ENCODE peak calls at places on chromosomes 2 and 18, in four cellular contexts. U is A549, J is esophagus muscularis mucosa, K is transverse colon. B is an unnamed sample. For H3K4me1, the result is how much of the 10 kb centered on the place peaks cover.

GRCh38 chr2:144348846-144349245 is 171.1 kb downstream of the ZEB2 start:
- DNase-seq in U (no peak), K (no peak), J (no peak), B (no peak)

GRCh38 chr2:30705056-30705455 is 102.2 kb downstream of the CAPN13 start:
- DNase-seq in U (no peak), K (no peak), J (no peak), B (no peak)

GRCh38 chr2:98058191-98058975 is 28.6 kb upstream of the VWA3B start:
- DNase-seq in J (peak), K (no peak), U (no peak), B (peak)

GRCh38 chr2:147538088-147538487 is 306.7 kb upstream of the ACVR2A start:
- DNase-seq in J (no peak), U (no peak), K (no peak), B (no peak)

GRCh38 chr2:44638649-44639048 is 276.9 kb downstream of the CAMKMT start:
- DNase-seq in K (no peak), J (no peak), U (no peak), B (no peak)

GRCh38 chr2:168766600-168766999 is 35.8 kb upstream of the NOSTRIN start:
- DNase-seq in K (no peak), U (no peak), J (no peak), B (no peak)

GRCh38 chr2:86082768-86083167 is 22.9 kb downstream of the POLR1A start:
- DNase-seq in K (no peak), U (no peak), J (peak), B (no peak)

GRCh38 chr18:40672590-40672989 is 1282.4 kb upstream of the PIK3C3 start:
- DNase-seq in U (no peak), J (no peak), K (no peak), B (no peak)

GRCh38 chr18:22040527-22040926 is 128.9 kb upstream of the GATA6 start:
- DNase-seq in J (no peak), U (no peak), K (peak), B (peak)

GRCh38 chr2:69764286-69765058 is 22.5 kb downstream of the ANXA4 start:
- DNase-seq in J (no peak), K (peak), U (no peak), B (no peak)

GRCh38 chr18:5196253-5197031 is 615 bp downstream of the AKAIN1 start:
- DNase-seq in K (no peak), J (no peak), U (no peak), B (no peak)

GRCh38 chr2:177908182-177908581 is 164.4 kb downstream of the PDE11A start:
- DNase-seq in J (no peak), K (no peak), U (no peak), B (no peak)

GRCh38 chr2:128451636-128452411 is 133.2 kb upstream of the HS6ST1 start:
- DNase-seq in K (no peak), J (peak), U (no peak), B (peak)

GRCh38 chr2:187826023-187826422 is 271.8 kb upstream of the TFPI start:
- DNase-seq in J (no peak), U (no peak), K (no peak), B (no peak)

GRCh38 chr2:62413116-62413663 is 92.8 kb downstream of the TMEM17 start:
- DNase-seq in U (no peak), J (no peak), K (no peak), B (no peak)

GRCh38 chr2:222318026-222318711 is 19.4 kb upstream of the PAX3 start:
- DNase-seq in J (peak), U (peak), K (peak), B (peak)

GRCh38 chr2:60385648-60386047 is 167.8 kb downstream of the BCL11A start:
- DNase-seq in K (no peak), U (no peak), J (no peak), B (no peak)

GRCh38 chr2:43269706-43270105 is 43.3 kb upstream of the ZFP36L2 start:
- DNase-seq in J (peak), U (no peak), K (peak), B (peak)

GRCh38 chr2:196453613-196454047 is 185.9 kb upstream of the CCDC150 start:
- DNase-seq in K (peak), J (no peak), U (peak), B (no peak)

GRCh38 chr2:25491966-25492532 is 150.3 kb upstream of the DNMT3A start:
- DNase-seq in J (no peak), K (no peak), U (peak), B (no peak)

GRCh38 chr2:152369176-152369860 is 34.3 kb downstream of the FMNL2 start:
- DNase-seq in J (no peak), K (no peak), U (no peak), B (no peak)

GRCh38 chr2:144496067-144496466 is 23.9 kb downstream of the ZEB2 start:
- DNase-seq in J (no peak), U (no peak), K (no peak), B (no peak)

DNA sequence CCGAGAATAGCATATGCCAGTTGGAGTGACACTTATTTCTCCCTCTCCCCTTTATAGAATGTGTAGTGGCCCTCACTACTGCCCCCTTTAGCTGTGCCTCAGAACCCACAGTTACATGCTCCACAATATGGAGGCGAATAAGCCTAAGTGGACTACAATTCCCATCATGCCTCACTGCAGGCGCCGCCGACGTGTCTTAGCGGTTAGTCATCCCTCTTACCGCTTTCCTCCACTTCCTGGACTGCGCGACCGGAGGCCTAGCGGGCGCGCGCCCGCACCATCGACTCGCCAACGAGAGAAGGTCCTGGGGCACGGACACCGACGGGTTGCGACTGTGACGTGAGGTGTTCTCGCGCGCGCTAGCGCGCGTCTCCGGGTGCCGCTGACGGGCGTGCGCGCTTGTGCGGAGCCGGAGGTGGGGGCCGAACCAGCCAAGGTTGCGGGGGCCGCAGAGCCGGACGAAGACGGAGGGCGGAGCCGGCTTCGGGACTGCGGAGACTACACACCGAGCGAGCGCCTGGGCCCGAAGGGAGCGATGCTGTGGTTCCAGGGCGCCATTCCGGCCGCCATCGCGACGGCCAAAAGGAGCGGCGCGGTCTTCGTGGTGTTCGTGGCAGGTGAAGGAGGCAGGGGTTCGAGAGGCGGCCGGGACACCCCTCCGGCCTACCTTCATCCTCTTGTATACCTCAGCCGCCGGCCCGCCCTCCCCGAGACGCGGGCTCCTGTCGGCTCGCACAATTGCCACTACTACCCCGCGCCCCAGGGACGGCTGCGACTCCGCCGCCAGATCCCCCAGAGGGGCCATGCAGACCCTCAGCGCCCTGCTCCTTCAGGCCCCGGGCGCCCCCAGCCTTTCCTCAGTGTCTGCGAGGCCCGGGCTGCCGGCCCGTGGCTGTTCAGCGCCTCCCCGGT is at the start of gene UBXN4:
- DNase-seq in U (peak), K (peak), J (peak), B (peak)
- TF ChIP-seq EP300 in U (no peak), K (no peak), J (no peak), B (peak)

DNA sequence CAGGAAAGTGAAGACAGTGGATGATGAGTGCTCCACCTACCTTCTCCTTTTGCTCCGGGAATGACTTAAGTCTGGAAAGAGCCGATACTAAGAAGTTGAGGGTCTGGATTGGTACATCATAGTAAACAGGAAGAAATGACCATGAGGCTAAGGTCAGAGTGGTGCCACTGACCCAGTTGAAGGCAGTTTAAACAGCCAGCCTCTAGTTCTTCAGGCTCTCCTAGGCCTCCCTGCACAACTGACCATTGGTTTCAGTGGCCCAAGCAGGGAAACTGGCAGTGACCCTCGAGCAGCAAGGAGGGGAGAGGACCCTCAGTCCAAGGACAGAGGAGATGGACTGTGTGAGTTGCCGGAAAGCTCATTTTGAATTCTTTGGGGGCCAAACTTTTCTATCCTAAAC is 119.1 kb downstream of the MAP4K4 start:
- DNase-seq in J (no peak), K (no peak), U (no peak), B (no peak)
- H3K4me1 ChIP-seq in J (half or more), K (under half), U (under half), B (under half)

GRCh38 chr18:46677609-46678470 is 20.8 kb upstream of the LOXHD1 start:
- DNase-seq in K (no peak), U (no peak), J (no peak), B (no peak)

GRCh38 chr18:46676162-46676830 is 19.3 kb upstream of the LOXHD1 start:
- DNase-seq in K (no peak), J (no peak), U (no peak), B (no peak)

GRCh38 chr18:46679846-46680598 is 23.0 kb upstream of the LOXHD1 start:
- DNase-seq in K (no peak), J (no peak), U (no peak), B (no peak)

GRCh38 chr18:46680784-46681695 is 24.0 kb upstream of the LOXHD1 start:
- DNase-seq in J (no peak), U (no peak), K (no peak), B (no peak)

DNA sequence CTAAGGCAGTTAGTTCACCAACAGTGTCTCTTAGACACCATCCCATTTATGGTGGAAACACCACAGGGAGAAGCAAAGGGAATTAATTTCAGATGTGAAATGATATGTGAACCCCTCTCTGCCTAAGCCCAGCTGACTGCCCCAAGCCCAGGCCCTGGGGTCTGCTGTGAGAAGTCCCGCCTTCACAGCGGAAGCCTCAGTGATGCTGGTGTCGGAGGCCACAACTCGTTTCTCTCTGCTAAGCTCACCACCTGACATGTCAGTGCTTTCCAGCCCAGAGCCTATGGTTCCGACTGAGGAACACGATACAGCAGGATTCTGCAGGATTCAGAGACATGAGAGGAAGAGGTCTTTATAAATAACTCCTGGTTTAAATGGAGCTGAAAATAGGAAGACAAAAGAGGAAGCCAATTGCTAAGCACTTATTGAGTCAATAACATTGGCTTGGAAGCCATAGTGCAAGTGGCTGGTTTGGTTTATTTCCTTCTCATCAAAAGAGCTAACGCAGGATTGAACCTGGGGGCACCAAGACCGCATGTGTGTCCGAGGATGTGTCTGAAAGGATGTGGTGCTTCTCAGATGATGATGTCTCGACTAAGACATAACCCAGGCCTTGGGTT is 21.9 kb upstream of the LOXHD1 start:
- DNase-seq in U (no peak), J (no peak), K (no peak), B (no peak)
- TF ChIP-seq EP300 in U (no peak), J (no peak), K (no peak), B (no peak)

DNA sequence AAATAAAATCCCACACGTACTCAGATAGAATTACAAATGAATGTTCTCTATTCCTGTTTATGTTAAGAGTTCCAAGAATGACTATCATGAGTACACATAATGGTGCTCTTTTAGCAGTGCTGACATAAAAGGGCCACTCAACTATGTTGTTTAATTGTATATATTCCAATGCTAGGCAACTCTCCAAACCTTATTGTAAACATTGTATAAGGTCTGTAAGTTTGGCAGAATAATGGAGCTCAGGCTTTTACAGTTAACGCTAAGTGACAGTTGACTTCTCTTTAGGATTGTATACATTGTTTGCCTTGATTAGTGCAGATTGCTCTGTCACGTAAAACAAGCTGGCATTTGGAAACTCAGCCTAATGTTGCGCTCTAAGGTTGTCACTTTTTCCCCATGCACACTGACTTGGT is 20.8 kb downstream of the RBMS1 start:
- DNase-seq in U (no peak), J (no peak), K (no peak), B (no peak)
- H3K4me1 ChIP-seq in U (under half), J (half or more), K (under half), B (under half)

DNA sequence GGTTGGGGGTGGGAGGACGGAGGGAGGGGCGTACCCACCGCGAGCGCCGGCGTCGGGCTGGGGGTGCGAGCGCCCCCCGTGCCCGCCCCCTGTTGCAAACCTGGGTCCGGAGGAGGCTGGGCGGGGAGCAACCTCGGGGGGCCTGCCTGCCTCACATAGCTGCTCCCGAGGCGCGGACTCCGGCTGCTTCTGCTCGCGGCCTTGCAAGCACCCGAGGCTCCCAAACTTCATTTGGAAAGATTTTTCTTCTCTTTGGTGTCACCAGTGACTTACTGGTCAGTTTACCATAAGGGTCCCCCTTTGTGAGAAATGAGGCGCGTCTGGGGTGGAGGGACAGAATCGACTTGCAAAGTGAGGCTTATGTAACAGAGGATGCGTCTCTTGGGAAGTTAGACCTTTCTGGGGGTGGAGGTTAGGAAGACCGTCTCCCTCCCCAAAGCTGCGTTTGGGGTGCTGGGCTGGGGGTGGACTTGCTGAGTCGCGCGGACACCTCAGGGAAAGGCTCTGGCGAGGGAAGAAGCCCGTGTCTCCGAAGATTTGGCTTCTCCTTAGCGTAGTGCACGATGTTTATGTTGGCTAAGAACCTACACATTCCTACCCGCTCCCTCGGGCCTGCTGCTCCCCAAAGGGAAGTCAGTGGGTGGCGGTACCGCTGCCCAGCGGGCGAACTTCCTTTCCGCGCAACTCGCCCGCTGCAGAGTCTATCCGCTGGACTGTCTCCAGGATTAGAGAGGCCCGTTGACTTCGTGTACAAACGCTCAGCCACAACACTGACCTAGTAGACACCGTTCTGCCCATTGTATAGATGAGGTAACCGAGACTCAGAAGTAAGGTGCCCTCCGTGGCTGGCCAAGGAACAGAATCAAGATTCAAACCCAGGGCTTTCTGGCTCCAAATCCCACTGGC is 575 bp downstream of the TMEM37 start:
- DNase-seq in J (no peak), K (peak), U (no peak), B (peak)
- TF ChIP-seq EP300 in J (no peak), K (no peak), U (no peak), B (no peak)

DNA sequence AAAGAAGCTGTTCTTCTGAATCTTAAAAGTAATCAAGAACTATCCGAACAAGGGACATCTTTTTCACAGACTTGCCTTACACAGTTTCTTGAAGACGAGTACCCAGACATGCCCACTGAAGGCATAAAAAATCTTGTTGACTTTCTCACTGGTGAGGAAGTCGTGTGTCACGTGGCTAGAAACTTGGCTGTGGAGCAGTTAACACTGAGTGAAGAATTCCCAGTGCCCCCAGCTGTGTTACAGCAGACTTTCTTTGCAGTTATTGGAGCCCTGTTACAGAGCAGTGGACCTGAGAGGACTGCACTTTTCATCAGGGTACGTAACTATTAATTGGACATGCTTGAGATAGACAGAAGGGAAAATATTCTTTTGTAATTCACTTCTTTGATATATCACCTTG is 2.4 kb downstream of the MRPL44 start:
- DNase-seq in J (no peak), U (no peak), K (no peak), B (no peak)
- H3K4me1 ChIP-seq in J (half or more), U (under half), K (under half), B (half or more)